ENCODE peak calls at places on chromosome 9, in eight cellular contexts. T, Y, W, N, J, O, G and I are unnamed samples.

GRCh38 chr9:109403116-109403515 is 82.3 kb upstream of the EPB41L4B start:
- DNase-seq in T (no peak), Y (no peak), W (no peak), N (peak), J (no peak), O (no peak), G (no peak), I (no peak)

GRCh38 chr9:6639622-6640021 is 5.9 kb downstream of the GLDC start:
- DNase-seq in T (no peak), Y (no peak), W (no peak), N (no peak), J (no peak), O (no peak), G (no peak), I (no peak)

GRCh38 chr9:124389146-124389939 is 25.9 kb downstream of the PSMB7 start:
- DNase-seq in T (no peak), Y (no peak), W (no peak), N (no peak), J (no peak), O (no peak), G (no peak), I (peak)

GRCh38 chr9:107277801-107278200 is 5.3 kb upstream of the RAD23B start:
- DNase-seq in T (no peak), Y (no peak), W (no peak), N (no peak), J (no peak), O (no peak), G (no peak), I (no peak)

GRCh38 chr9:81035171-81035570 is 654.2 kb downstream of the TLE1 start:
- DNase-seq in T (no peak), Y (no peak), W (no peak), N (peak), J (no peak), O (no peak), G (no peak), I (no peak)

GRCh38 chr9:100671811-100672305 is 94.0 kb downstream of the CAVIN4 start:
- DNase-seq in T (no peak), Y (no peak), W (no peak), N (no peak), J (no peak), O (no peak), G (no peak), I (no peak)

GRCh38 chr9:78369644-78370219 is 72.8 kb downstream of the PSAT1 start:
- DNase-seq in T (peak), Y (peak), W (peak), N (peak), J (peak), O (peak), G (peak), I (peak)

GRCh38 chr9:35717132-35717870 is 14.7 kb downstream of the TLN1 start:
- DNase-seq in T (no peak), Y (no peak), W (no peak), N (no peak), J (no peak), O (no peak), G (no peak), I (no peak)

GRCh38 chr9:112348993-112349333 is 15.5 kb upstream of the PTBP3 start:
- DNase-seq in T (no peak), Y (no peak), W (no peak), N (no peak), J (no peak), O (no peak), G (no peak), I (no peak)

GRCh38 chr9:111632051-111632450 is 917 bp downstream of the DNAJC25 start:
- DNase-seq in T (no peak), Y (no peak), W (peak), N (no peak), J (no peak), O (no peak), G (no peak), I (no peak)